ENCODE peak calls at places on chromosomes 4 and X, in four cellular contexts. One of them, this sample, is unnamed.

GRCh38 chrX:132737743-132738142 is 220.7 kb downstream of the HS6ST2 start:
- DNase-seq in PC-3: peak; percentile 74
- DNase-seq in PC-9: peak; percentile 65
- DNase-seq in left ventricle myocardium inferior: no peak
- DNase-seq in this sample: no peak

GRCh38 chrX:134807039-134807729 is 148.9 kb upstream of the PLAC1 start:
- DNase-seq in PC-3: peak; percentile 83
- DNase-seq in PC-9: peak; percentile 89
- DNase-seq in left ventricle myocardium inferior: peak; percentile 87
- DNase-seq in this sample: no peak

GRCh38 chr4:185227131-185227551 is 17.7 kb downstream of the SNX25 start:
- DNase-seq in PC-3: no peak
- DNase-seq in PC-9: no peak
- DNase-seq in left ventricle myocardium inferior: no peak
- DNase-seq in this sample: no peak

GRCh38 chr4:80045831-80046230 is 27.2 kb downstream of the ANTXR2 start:
- DNase-seq in PC-3: no peak
- DNase-seq in PC-9: no peak
- DNase-seq in left ventricle myocardium inferior: no peak
- DNase-seq in this sample: no peak

GRCh38 chr4:74624351-74625151 is 169.8 kb downstream of the BTC start:
- DNase-seq in PC-3: peak; percentile 91
- DNase-seq in PC-9: peak; percentile 90
- DNase-seq in left ventricle myocardium inferior: no peak
- DNase-seq in this sample: peak; percentile 60

GRCh38 chr4:40280586-40280985 is 54.5 kb upstream of the CHRNA9 start:
- DNase-seq in PC-3: no peak
- DNase-seq in PC-9: no peak
- DNase-seq in left ventricle myocardium inferior: no peak
- DNase-seq in this sample: no peak

GRCh38 chrX:66633541-66633940 is 5.3 kb downstream of the EDA2R start:
- DNase-seq in PC-3: no peak
- DNase-seq in PC-9: no peak
- DNase-seq in left ventricle myocardium inferior: no peak
- DNase-seq in this sample: peak; percentile 18

GRCh38 chrX:40088299-40088625 is 9.5 kb downstream of the BCOR start:
- DNase-seq in PC-3: no peak
- DNase-seq in PC-9: no peak
- DNase-seq in left ventricle myocardium inferior: no peak
- DNase-seq in this sample: no peak

GRCh38 chr4:25161599-25161960 is 1.3 kb upstream of the SEPSECS start:
- DNase-seq in PC-3: peak; percentile 42
- DNase-seq in PC-9: peak; percentile 41
- DNase-seq in left ventricle myocardium inferior: no peak
- DNase-seq in this sample: no peak

GRCh38 chr4:83405844-83406816 is 49.5 kb downstream of the HELQ start:
- DNase-seq in PC-3: no peak
- DNase-seq in PC-9: no peak
- DNase-seq in left ventricle myocardium inferior: no peak
- DNase-seq in this sample: no peak

GRCh38 chrX:151741606-151742005 is 7.1 kb downstream of the CNGA2 start:
- DNase-seq in PC-3: no peak
- DNase-seq in PC-9: no peak
- DNase-seq in left ventricle myocardium inferior: no peak
- DNase-seq in this sample: no peak

GRCh38 chrX:139267858-139268257 is 262.7 kb upstream of the F9 start:
- DNase-seq in PC-3: no peak
- DNase-seq in PC-9: no peak
- DNase-seq in left ventricle myocardium inferior: no peak
- DNase-seq in this sample: no peak

GRCh38 chr4:2572076-2572475 is 35.6 kb downstream of the FAM193A start:
- DNase-seq in PC-3: no peak
- DNase-seq in PC-9: no peak
- DNase-seq in left ventricle myocardium inferior: no peak
- DNase-seq in this sample: no peak

GRCh38 chr4:164937576-164938270 is 39.7 kb downstream of the TRIM61 start:
- DNase-seq in PC-3: no peak
- DNase-seq in PC-9: no peak
- DNase-seq in left ventricle myocardium inferior: no peak
- DNase-seq in this sample: no peak

GRCh38 chr4:145289403-145290076 is 109.2 kb upstream of the OTUD4 start:
- DNase-seq in PC-3: no peak
- DNase-seq in PC-9: no peak
- DNase-seq in left ventricle myocardium inferior: no peak
- DNase-seq in this sample: no peak

GRCh38 chrX:72080150-72080549 is 51.6 kb downstream of the RTL5 start:
- DNase-seq in PC-3: no peak
- DNase-seq in PC-9: no peak
- DNase-seq in left ventricle myocardium inferior: no peak
- DNase-seq in this sample: no peak

GRCh38 chr4:153428816-153429592 is 37.2 kb upstream of the TMEM131L start:
- DNase-seq in PC-3: no peak
- DNase-seq in PC-9: no peak
- DNase-seq in left ventricle myocardium inferior: no peak
- DNase-seq in this sample: no peak

GRCh38 chr4:7298601-7299000 is 106.3 kb downstream of the SORCS2 start:
- DNase-seq in PC-3: no peak
- DNase-seq in PC-9: no peak
- DNase-seq in left ventricle myocardium inferior: no peak
- DNase-seq in this sample: no peak

GRCh38 chr4:71713611-71714203 is 70.2 kb downstream of the GC start:
- DNase-seq in PC-3: peak; percentile 79
- DNase-seq in PC-9: no peak
- DNase-seq in left ventricle myocardium inferior: no peak
- DNase-seq in this sample: no peak

GRCh38 chrX:54695231-54695630 is 102.8 kb downstream of the ITIH6 start:
- DNase-seq in PC-3: peak; percentile 63
- DNase-seq in PC-9: no peak
- DNase-seq in left ventricle myocardium inferior: no peak
- DNase-seq in this sample: no peak

GRCh38 chr4:174553828-174554227 is 31.5 kb upstream of the HPGD start:
- DNase-seq in PC-3: peak; percentile 83
- DNase-seq in PC-9: no peak
- DNase-seq in left ventricle myocardium inferior: no peak
- DNase-seq in this sample: peak; percentile 12

GRCh38 chr4:77699731-77700210 is 94.2 kb downstream of the CXCL13 start:
- DNase-seq in PC-3: peak; percentile 58
- DNase-seq in PC-9: peak; percentile 71
- DNase-seq in left ventricle myocardium inferior: no peak
- DNase-seq in this sample: peak; percentile 26

GRCh38 chrX:65575024-65575423 is 40.4 kb upstream of the LAS1L start:
- DNase-seq in PC-3: peak; percentile 24
- DNase-seq in PC-9: no peak
- DNase-seq in left ventricle myocardium inferior: no peak
- DNase-seq in this sample: no peak

GRCh38 chr4:82715731-82716617 is 82.6 kb downstream of the SCD5 start:
- DNase-seq in PC-3: no peak
- DNase-seq in PC-9: peak; percentile 63
- DNase-seq in left ventricle myocardium inferior: no peak
- DNase-seq in this sample: peak; percentile 75

GRCh38 chr4:86664959-86665358 is 70.8 kb downstream of the PTPN13 start:
- DNase-seq in PC-3: peak; percentile 6
- DNase-seq in PC-9: no peak
- DNase-seq in left ventricle myocardium inferior: no peak
- DNase-seq in this sample: no peak

GRCh38 chr4:185380320-185380719 is 15.4 kb downstream of the LRP2BP start:
- DNase-seq in PC-3: no peak
- DNase-seq in PC-9: no peak
- DNase-seq in left ventricle myocardium inferior: no peak
- DNase-seq in this sample: no peak

GRCh38 chr4:89110986-89111832 is at the start of gene TIGD2:
- DNase-seq in PC-3: peak; percentile 82
- DNase-seq in PC-9: peak; percentile 60
- DNase-seq in left ventricle myocardium inferior: peak; percentile 90
- DNase-seq in this sample: peak; percentile 48

GRCh38 chr4:3522326-3522640 is 9.9 kb downstream of the LRPAP1 start:
- DNase-seq in PC-3: no peak
- DNase-seq in PC-9: no peak
- DNase-seq in left ventricle myocardium inferior: no peak
- DNase-seq in this sample: no peak

GRCh38 chr4:68367835-68368234 is 17.9 kb upstream of the YTHDC1 start:
- DNase-seq in PC-3: no peak
- DNase-seq in PC-9: no peak
- DNase-seq in left ventricle myocardium inferior: no peak
- DNase-seq in this sample: no peak

GRCh38 chr4:68372588-68372987 is 22.7 kb upstream of the YTHDC1 start:
- DNase-seq in PC-3: peak; percentile 27
- DNase-seq in PC-9: peak; percentile 57
- DNase-seq in left ventricle myocardium inferior: no peak
- DNase-seq in this sample: no peak

GRCh38 chr4:68368566-68369473 is 18.9 kb upstream of the YTHDC1 start:
- DNase-seq in PC-3: peak; percentile 95
- DNase-seq in PC-9: peak; percentile 88
- DNase-seq in left ventricle myocardium inferior: no peak
- DNase-seq in this sample: peak; percentile 88

GRCh38 chr4:68366600-68366999 is 16.7 kb upstream of the YTHDC1 start:
- DNase-seq in PC-3: no peak
- DNase-seq in PC-9: no peak
- DNase-seq in left ventricle myocardium inferior: no peak
- DNase-seq in this sample: no peak

DNA sequence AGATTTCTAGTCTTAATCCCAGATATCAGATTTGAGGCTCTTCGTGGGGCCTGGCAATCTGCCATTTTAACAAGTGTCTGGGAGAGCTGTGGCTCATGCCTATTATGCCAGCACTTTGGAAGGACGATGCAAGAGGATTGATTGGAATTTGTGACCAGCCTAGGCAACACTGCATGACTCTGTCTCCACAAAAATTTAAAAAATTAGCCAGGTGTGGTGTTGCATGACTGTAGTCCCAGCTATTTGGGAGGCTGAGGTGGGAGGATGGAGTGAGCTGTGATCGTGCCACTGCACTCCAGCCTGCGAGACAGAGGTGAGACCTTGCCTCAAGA is 19.6 kb upstream of the YTHDC1 start:
- DNase-seq in PC-3: peak; percentile 96
- DNase-seq in PC-9: peak; percentile 93
- DNase-seq in left ventricle myocardium inferior: no peak
- DNase-seq in this sample: peak; percentile 80
- H3K27ac ChIP-seq in PC-3: peak overlapping the region; percentile 74
- H3K27ac ChIP-seq in PC-9: peak overlapping the region; percentile 95
- H3K27ac ChIP-seq in left ventricle myocardium inferior: no peak overlapping the region
- H3K27ac ChIP-seq in this sample: peak overlapping the region; percentile 94

DNA sequence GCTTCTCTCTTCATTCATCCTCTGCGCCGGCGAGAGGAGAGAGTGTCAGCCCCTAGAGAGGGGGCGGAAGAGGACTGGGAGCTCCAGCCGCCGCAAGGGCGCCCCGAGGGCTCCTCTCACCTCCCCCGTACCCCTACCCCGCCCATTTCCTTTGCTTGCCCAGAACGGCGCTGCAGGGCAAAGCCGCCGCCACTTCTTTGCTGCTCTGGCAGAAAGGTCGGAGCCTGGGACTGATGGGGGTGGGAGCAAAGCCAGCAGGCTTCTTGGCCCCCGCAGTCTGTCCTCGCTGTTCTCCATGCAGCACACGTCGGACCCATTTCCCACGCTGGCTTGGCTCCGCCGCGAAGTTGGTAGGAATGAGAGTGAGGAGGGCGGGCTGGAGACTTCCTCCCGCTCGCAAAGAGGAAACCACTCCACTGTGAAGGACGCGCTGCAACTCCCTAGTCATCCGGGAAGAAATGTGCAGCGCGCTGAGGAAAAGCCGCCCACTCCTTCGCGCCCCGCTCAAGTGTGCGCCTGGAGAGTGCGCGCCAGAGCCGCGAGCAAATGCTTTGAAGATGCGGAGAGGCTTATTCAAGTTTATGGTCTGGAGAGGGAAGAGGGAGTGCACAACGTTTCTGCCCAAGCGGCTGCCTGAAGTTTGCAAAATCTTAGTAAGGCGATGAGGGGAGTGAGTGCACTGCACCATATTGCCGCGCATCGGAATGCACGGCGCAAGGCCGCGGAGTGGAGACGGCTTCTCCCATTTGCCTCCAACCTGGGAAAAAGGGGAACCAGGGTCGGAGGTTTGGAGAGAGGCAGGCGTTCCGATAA is 2.8 kb upstream of the PCDH7 start:
- DNase-seq in PC-3: peak; percentile 49
- DNase-seq in PC-9: peak; percentile 69
- DNase-seq in left ventricle myocardium inferior: peak; percentile 19
- DNase-seq in this sample: no peak
- H3K27ac ChIP-seq in PC-3: peak overlapping the region; percentile 17
- H3K27ac ChIP-seq in PC-9: peak overlapping the region; percentile 60
- H3K27ac ChIP-seq in left ventricle myocardium inferior: peak overlapping the region; percentile 88
- H3K27ac ChIP-seq in this sample: peak overlapping the region; percentile 73

GRCh38 chr4:70628444-70628843 is at the start of gene ENAM:
- DNase-seq in PC-3: no peak
- DNase-seq in PC-9: no peak
- DNase-seq in left ventricle myocardium inferior: no peak
- DNase-seq in this sample: no peak

GRCh38 chr4:70629469-70630090 is 1.0 kb downstream of the ENAM start:
- DNase-seq in PC-3: no peak
- DNase-seq in PC-9: no peak
- DNase-seq in left ventricle myocardium inferior: no peak
- DNase-seq in this sample: no peak

GRCh38 chr4:70624226-70624793 is 4.2 kb upstream of the ENAM start:
- DNase-seq in PC-3: peak; percentile 16
- DNase-seq in PC-9: no peak
- DNase-seq in left ventricle myocardium inferior: no peak
- DNase-seq in this sample: no peak

GRCh38 chr4:70630162-70630561 is 1.6 kb downstream of the ENAM start:
- DNase-seq in PC-3: no peak
- DNase-seq in PC-9: no peak
- DNase-seq in left ventricle myocardium inferior: no peak
- DNase-seq in this sample: no peak

DNA sequence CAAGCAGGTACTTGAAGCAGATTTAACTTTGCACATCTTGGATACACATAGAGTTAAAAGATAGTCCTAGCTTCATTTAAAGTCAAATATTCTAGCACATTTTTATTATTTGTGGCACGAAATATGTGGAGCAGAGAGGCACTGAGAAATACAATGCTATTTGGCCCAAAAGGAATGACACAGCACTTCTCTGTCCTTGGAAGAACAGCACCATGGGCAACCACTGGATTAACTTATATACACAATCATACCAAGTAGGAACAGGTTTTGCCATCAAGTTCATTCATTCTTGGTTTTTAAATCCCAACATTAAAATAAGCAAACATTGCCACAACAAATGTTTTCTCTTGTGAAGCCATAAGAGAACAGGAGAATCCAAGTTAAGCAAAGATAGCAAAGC is 924 bp upstream of the ENAM start:
- DNase-seq in PC-3: no peak
- DNase-seq in PC-9: no peak
- DNase-seq in left ventricle myocardium inferior: no peak
- DNase-seq in this sample: no peak
- H3K27ac ChIP-seq in PC-3: no peak overlapping the region
- H3K27ac ChIP-seq in PC-9: no peak overlapping the region
- H3K27ac ChIP-seq in left ventricle myocardium inferior: no peak overlapping the region
- H3K27ac ChIP-seq in this sample: no peak overlapping the region

DNA sequence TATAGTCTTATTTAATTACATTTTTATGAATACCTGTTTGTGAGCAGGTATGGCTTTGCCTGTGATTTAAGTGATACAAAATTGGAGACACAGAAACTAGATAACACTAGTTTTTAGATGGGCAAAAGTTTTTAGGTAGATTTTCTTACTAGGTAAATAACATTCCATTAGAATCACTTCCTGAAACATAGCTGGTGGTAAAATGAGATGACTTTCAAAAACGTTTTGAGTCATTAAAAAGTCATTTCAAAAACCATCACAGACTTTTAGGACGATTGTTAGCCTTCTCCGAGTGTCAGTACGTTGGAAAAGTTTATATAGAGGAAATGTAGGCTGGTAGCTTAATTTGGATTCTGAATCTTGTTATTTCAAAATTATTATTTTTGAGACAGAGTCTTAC is 18.3 kb downstream of the PTTG2 start:
- DNase-seq in PC-3: peak; percentile 48
- DNase-seq in PC-9: no peak
- DNase-seq in left ventricle myocardium inferior: no peak
- DNase-seq in this sample: no peak
- H3K27ac ChIP-seq in PC-3: peak overlapping the region; percentile 5
- H3K27ac ChIP-seq in PC-9: peak overlapping the region; percentile 50
- H3K27ac ChIP-seq in left ventricle myocardium inferior: peak overlapping the region; percentile 98
- H3K27ac ChIP-seq in this sample: peak overlapping the region; percentile 70

This sample was measured in epithelial cell of prostate.